ENCODE peak calls at places on chromosomes 12 and 14, in nine cellular contexts. Y is right lobe of liver, N is heart left ventricle, Z is HCT116, H is IMR-90, U is body of pancreas, P is gastrocnemius medialis, E is upper lobe of left lung, L is HepG2. Q is an unnamed sample.

GRCh38 chr14:23437142-23438129 is 2.0 kb upstream of the MYH7 start:
- ATAC-seq in Z (no peak), P (peak; percentile 65), Y (no peak), N (no peak), U (no peak), L (no peak), E (no peak), H (no peak), Q (no peak)

GRCh38 chr12:60106207-60106606 is 510.4 kb downstream of the SLC16A7 start:
- ATAC-seq in Z (no peak), N (no peak), L (no peak), E (no peak), U (no peak), H (peak; percentile 68), Y (no peak), P (no peak), Q (no peak)

GRCh38 chr14:22476005-22476751 is 112.8 kb downstream of the DAD1 start:
- ATAC-seq in U (no peak), E (no peak), L (no peak), N (no peak), Y (no peak), P (no peak), H (no peak), Z (no peak), Q (no peak)

GRCh38 chr12:131700271-131700670 is 10.6 kb upstream of the SFSWAP start:
- ATAC-seq in L (no peak), N (no peak), P (no peak), U (no peak), H (no peak), Z (no peak), E (no peak), Y (no peak), Q (no peak)

GRCh38 chr12:114691196-114691595 is 7.2 kb upstream of the TBX3 start:
- ATAC-seq in Y (peak; percentile 8), Z (no peak), U (no peak), N (no peak), E (no peak), H (no peak), L (no peak), P (no peak), Q (no peak)

GRCh38 chr14:22666203-22666893 is 22.2 kb upstream of the OR6J1 start:
- ATAC-seq in L (no peak), Y (no peak), Z (no peak), N (no peak), E (peak; percentile 38), P (no peak), U (no peak), H (no peak), Q (no peak)

GRCh38 chr12:52023976-52024688 is 17.4 kb downstream of the TAMALIN start:
- ATAC-seq in Y (no peak), U (no peak), P (no peak), Z (no peak), N (no peak), E (no peak), H (no peak), L (no peak), Q (no peak)

GRCh38 chr14:22523283-22523682 is 65.7 kb downstream of the DAD1 start:
- ATAC-seq in Z (no peak), P (no peak), H (no peak), L (no peak), U (no peak), E (no peak), N (no peak), Y (no peak), Q (no peak)

GRCh38 chr12:80186727-80187217 is 87.4 kb downstream of the OTOGL start:
- ATAC-seq in Z (peak; percentile 88), L (peak; percentile 95), H (peak; percentile 86), P (peak; percentile 88), U (peak; percentile 96), E (peak; percentile 81), Y (peak; percentile 96), N (peak; percentile 96), Q (peak; percentile 91)

GRCh38 chr12:13208533-13209278 is 12.2 kb downstream of the EMP1 start:
- ATAC-seq in Z (peak; percentile 21), P (no peak), L (peak; percentile 46), Y (peak; percentile 60), H (peak; percentile 28), U (no peak), E (peak; percentile 45), N (no peak), Q (no peak)

GRCh38 chr14:92426237-92426636 is 87.3 kb upstream of the RIN3 start:
- ATAC-seq in Y (peak; percentile 30), E (no peak), H (peak; percentile 62), N (no peak), P (no peak), L (no peak), U (no peak), Z (no peak), Q (no peak)

GRCh38 chr14:70871863-70872677 is 35.2 kb upstream of the PCNX1 start:
- ATAC-seq in Z (no peak), E (no peak), H (no peak), U (no peak), P (no peak), Y (no peak), L (peak; percentile 57), N (no peak), Q (no peak)

GRCh38 chr14:95098984-95099599 is 58.2 kb downstream of the DICER1 start:
- ATAC-seq in E (no peak), P (peak; percentile 77), N (peak; percentile 83), U (peak; percentile 52), Z (peak; percentile 92), Y (peak; percentile 61), L (peak; percentile 63), H (peak; percentile 85), Q (peak; percentile 58)

GRCh38 chr12:55610598-55610997 is 26.1 kb upstream of the OR10P1 start:
- ATAC-seq in E (no peak), L (no peak), U (no peak), P (no peak), H (no peak), Y (no peak), Z (no peak), N (no peak), Q (no peak)

GRCh38 chr12:19158909-19159308 is 29.4 kb downstream of the PLEKHA5 start:
- ATAC-seq in U (no peak), Z (no peak), Y (no peak), P (no peak), E (no peak), N (peak; percentile 40), H (peak; percentile 86), L (no peak), Q (peak; percentile 53)

GRCh38 chr12:125128806-125129571 is 63.8 kb downstream of the AACS start:
- ATAC-seq in L (no peak), Y (no peak), Z (no peak), H (no peak), P (peak; percentile 56), E (no peak), U (no peak), N (peak; percentile 84), Q (no peak)

GRCh38 chr12:109264943-109265650 is 44.0 kb downstream of the FOXN4 start:
- ATAC-seq in H (no peak), U (no peak), Y (no peak), E (peak; percentile 31), L (no peak), P (no peak), Z (no peak), N (peak; percentile 61), Q (peak; percentile 20)

GRCh38 chr12:49355913-49356312 is 9.2 kb downstream of the DNAJC22 start:
- ATAC-seq in H (no peak), P (no peak), U (no peak), Z (no peak), Y (no peak), N (no peak), E (no peak), L (no peak), Q (no peak)

GRCh38 chr12:51393676-51394545 is 2.7 kb upstream of the GALNT6 start:
- ATAC-seq in E (peak; percentile 37), Y (peak; percentile 34), L (no peak), N (peak; percentile 88), P (no peak), U (no peak), Z (no peak), H (peak; percentile 72), Q (peak; percentile 71)

GRCh38 chr14:54786816-54787215 is 115.8 kb downstream of the GCH1 start:
- ATAC-seq in Y (no peak), P (no peak), N (peak; percentile 22), H (no peak), Z (no peak), E (no peak), U (no peak), L (no peak), Q (no peak)

GRCh38 chr12:2101359-2101758 is 48.6 kb downstream of the CACNA1C start:
- ATAC-seq in Z (no peak), L (no peak), P (no peak), N (peak; percentile 41), Y (no peak), U (no peak), E (peak; percentile 40), H (no peak), Q (no peak)
- H3K4me1 ChIP-seq in Z (no peaks in the 10 kb centered on the region), L (no peaks in the 10 kb centered on the region), P (no peaks in the 10 kb centered on the region), N (peaks cover 57% of the 10 kb centered on the region), Y (no peaks in the 10 kb centered on the region), U (no peaks in the 10 kb centered on the region), E (no peaks in the 10 kb centered on the region), H (peaks cover 1% of the 10 kb centered on the region), Q (no peaks in the 10 kb centered on the region)

GRCh38 chr12:113232787-113233585 is 11.7 kb downstream of the TPCN1 start:
- ATAC-seq in N (peak; percentile 66), H (no peak), Z (no peak), U (no peak), E (peak; percentile 69), Y (peak; percentile 34), L (no peak), P (peak; percentile 62), Q (peak; percentile 57)
- TF ChIP-seq POLR2A in N (peak; percentile 24), H (no peak), Z (no peak), U (no peak), E (no peak), Y (no peak), L (no peak), P (peak; percentile 79), Q (no peak)

DNA sequence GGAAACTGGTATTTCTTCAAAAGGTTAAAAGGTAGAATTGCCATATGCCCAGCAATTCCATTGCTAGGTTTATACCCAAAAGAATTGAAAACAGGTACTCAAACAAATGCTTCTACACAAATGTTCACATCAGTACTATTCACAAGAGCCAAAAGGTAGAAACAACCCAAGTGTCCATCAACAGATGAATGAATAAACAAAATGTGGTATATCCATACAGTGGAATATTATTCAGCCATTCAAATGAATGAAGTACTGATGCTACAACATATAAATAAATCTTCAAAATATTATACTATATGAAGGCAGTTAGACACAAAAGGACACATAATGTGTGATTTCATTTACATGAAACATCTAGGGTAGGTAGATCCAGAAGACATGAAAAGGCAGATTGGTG is 41.6 kb downstream of the LIN52 start:
- ATAC-seq in L (no peak), P (no peak), Y (no peak), N (no peak), U (no peak), Z (no peak), H (no peak), E (no peak), Q (no peak)
- H3K27ac ChIP-seq in L (no peak overlapping the region), P (no peak overlapping the region), Y (no peak overlapping the region), N (no peak overlapping the region), U (no peak overlapping the region), Z (no peak overlapping the region), H (no peak overlapping the region), E (no peak overlapping the region), Q (no peak overlapping the region)

DNA sequence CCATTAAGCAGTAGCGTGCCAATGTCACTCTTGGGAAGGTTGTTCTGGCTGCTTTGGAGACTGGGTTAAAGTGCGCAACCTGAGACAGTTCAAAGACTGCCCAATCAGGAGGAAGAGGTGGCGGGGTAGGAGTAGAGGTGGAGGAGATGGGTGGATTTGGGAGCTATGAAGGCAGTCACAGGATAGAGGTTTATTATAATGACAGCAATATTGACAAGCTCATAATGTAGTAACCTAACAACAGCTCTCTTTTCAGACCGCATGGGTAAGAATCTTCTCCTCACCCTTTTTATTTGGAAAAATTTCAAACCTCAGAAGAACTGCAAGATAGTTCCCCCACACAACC is 5.3 kb upstream of the PSMD9 start:
- ATAC-seq in Y (peak; percentile 94), U (no peak), P (no peak), Z (peak; percentile 82), L (peak; percentile 76), N (no peak), H (no peak), E (no peak), Q (no peak)
- H3K4me1 ChIP-seq in Y (no peaks in the 10 kb centered on the region), U (peaks cover 4% of the 10 kb centered on the region), P (no peaks in the 10 kb centered on the region), Z (peaks cover 18% of the 10 kb centered on the region), L (peaks cover 41% of the 10 kb centered on the region), N (peaks cover 5% of the 10 kb centered on the region), H (no peaks in the 10 kb centered on the region), E (peaks cover 6% of the 10 kb centered on the region), Q (peaks cover 4% of the 10 kb centered on the region)